ENCODE peak calls at places on chromosomes 3 and 15, in nine cellular contexts. Z, M, H, D, I, X, U, T and W are unnamed samples.

GRCh38 chr15:89910891-89911626 is 1.7 kb downstream of the ARPIN start:
- DNase-seq in Z (no peak), M (no peak), H (no peak), D (no peak), I (no peak), X (peak), U (no peak), T (no peak), W (no peak)

GRCh38 chr3:146100825-146101444 is 60.0 kb downstream of the PLOD2 start:
- DNase-seq in Z (no peak), M (no peak), H (no peak), D (no peak), I (no peak), X (no peak), U (no peak), T (no peak), W (no peak)

GRCh38 chr3:124883191-124883747 is 3.9 kb downstream of the ITGB5 start:
- DNase-seq in Z (no peak), M (no peak), H (no peak), D (no peak), I (no peak), X (no peak), U (no peak), T (no peak), W (no peak)

GRCh38 chr3:33278106-33278672 is 947 bp downstream of the FBXL2 start:
- DNase-seq in Z (no peak), M (no peak), H (peak), D (no peak), I (no peak), X (no peak), U (no peak), T (peak), W (peak)

GRCh38 chr3:13238687-13239466 is 165.6 kb upstream of the IQSEC1 start:
- DNase-seq in Z (no peak), M (no peak), H (no peak), D (no peak), I (no peak), X (no peak), U (no peak), T (no peak), W (no peak)

GRCh38 chr3:111874177-111874820 is 15.2 kb downstream of the PHLDB2 start:
- DNase-seq in Z (no peak), M (no peak), H (no peak), D (peak), I (no peak), X (no peak), U (no peak), T (peak), W (peak)

GRCh38 chr3:62527484-62527883 is 154.1 kb upstream of the FEZF2 start:
- DNase-seq in Z (no peak), M (no peak), H (no peak), D (no peak), I (no peak), X (no peak), U (no peak), T (no peak), W (no peak)

GRCh38 chr15:70466895-70467529 is 296.3 kb downstream of the UACA start:
- DNase-seq in Z (peak), M (no peak), H (peak), D (peak), I (no peak), X (peak), U (peak), T (peak), W (peak)

GRCh38 chr15:95839367-95839782 is 491.1 kb upstream of the NR2F2 start:
- DNase-seq in Z (no peak), M (no peak), H (no peak), D (no peak), I (no peak), X (no peak), U (no peak), T (no peak), W (no peak)

GRCh38 chr15:98005659-98006058 is 45.2 kb downstream of the ARRDC4 start:
- DNase-seq in Z (no peak), M (no peak), H (no peak), D (no peak), I (no peak), X (no peak), U (no peak), T (no peak), W (no peak)

GRCh38 chr15:73386886-73387506 is 18.2 kb upstream of the HCN4 start:
- DNase-seq in Z (no peak), M (no peak), H (no peak), D (no peak), I (no peak), X (no peak), U (no peak), T (no peak), W (no peak)

GRCh38 chr3:30631237-30631961 is 25.0 kb downstream of the TGFBR2 start:
- DNase-seq in Z (no peak), M (peak), H (no peak), D (peak), I (no peak), X (peak), U (no peak), T (peak), W (peak)

GRCh38 chr15:64596701-64597468 is 136.5 kb downstream of the ZNF609 start:
- DNase-seq in Z (peak), M (no peak), H (peak), D (no peak), I (no peak), X (peak), U (no peak), T (no peak), W (no peak)

GRCh38 chr15:63442080-63442479 is 60.4 kb upstream of the CA12 start:
- DNase-seq in Z (no peak), M (no peak), H (no peak), D (no peak), I (no peak), X (no peak), U (no peak), T (no peak), W (no peak)

GRCh38 chr3:194688946-194689345 is 3.3 kb downstream of the FAM43A start:
- DNase-seq in Z (no peak), M (no peak), H (no peak), D (no peak), I (no peak), X (no peak), U (no peak), T (no peak), W (no peak)

GRCh38 chr3:190291994-190292584 is 30.2 kb downstream of the CLDN1 start:
- DNase-seq in Z (no peak), M (no peak), H (no peak), D (no peak), I (no peak), X (no peak), U (no peak), T (no peak), W (no peak)

GRCh38 chr3:115359507-115359906 is 212.4 kb upstream of the ZBTB20 start:
- DNase-seq in Z (no peak), M (no peak), H (no peak), D (no peak), I (no peak), X (no peak), U (no peak), T (no peak), W (no peak)

GRCh38 chr15:49902791-49903481 is 216.1 kb downstream of the ATP8B4 start:
- DNase-seq in Z (no peak), M (no peak), H (no peak), D (no peak), I (no peak), X (no peak), U (no peak), T (no peak), W (peak)

GRCh38 chr15:40782609-40783227 is 12.9 kb downstream of the C15orf62 start:
- DNase-seq in Z (peak), M (no peak), H (peak), D (peak), I (peak), X (peak), U (no peak), T (peak), W (peak)

GRCh38 chr15:56987286-56987685 is 68.8 kb downstream of the TCF12 start:
- DNase-seq in Z (no peak), M (no peak), H (no peak), D (no peak), I (no peak), X (no peak), U (no peak), T (no peak), W (no peak)

GRCh38 chr3:179026636-179027035 is 45.0 kb downstream of the ZMAT3 start:
- DNase-seq in Z (no peak), M (no peak), H (no peak), D (no peak), I (no peak), X (no peak), U (no peak), T (no peak), W (no peak)

GRCh38 chr3:102006812-102007485 is 157.6 kb downstream of the NFKBIZ start:
- DNase-seq in Z (no peak), M (peak), H (peak), D (no peak), I (no peak), X (no peak), U (peak), T (peak), W (peak)

GRCh38 chr3:22951910-22952309 is 251.2 kb upstream of the UBE2E2 start:
- DNase-seq in Z (no peak), M (no peak), H (no peak), D (no peak), I (no peak), X (no peak), U (no peak), T (no peak), W (no peak)

GRCh38 chr15:77519540-77519939 is 98.9 kb downstream of the HMG20A start:
- DNase-seq in Z (no peak), M (no peak), H (no peak), D (no peak), I (no peak), X (no peak), U (no peak), T (no peak), W (no peak)

GRCh38 chr15:65258863-65259262 is 27.8 kb downstream of the PARP16 start:
- DNase-seq in Z (no peak), M (no peak), H (peak), D (no peak), I (no peak), X (no peak), U (no peak), T (no peak), W (no peak)

GRCh38 chr3:86229086-86229774 is 761.7 kb downstream of the VGLL3 start:
- DNase-seq in Z (no peak), M (peak), H (no peak), D (no peak), I (no peak), X (no peak), U (no peak), T (no peak), W (no peak)

GRCh38 chr15:82809308-82810060 is at the start of gene WHAMM:
- DNase-seq in Z (peak), M (peak), H (peak), D (peak), I (peak), X (peak), U (peak), T (peak), W (peak)
- TF ChIP-seq CTCF in Z (no peak), M (no peak), H (peak), D (no peak), I (no peak), X (no peak), U (peak), T (peak), W (no peak)

DNA sequence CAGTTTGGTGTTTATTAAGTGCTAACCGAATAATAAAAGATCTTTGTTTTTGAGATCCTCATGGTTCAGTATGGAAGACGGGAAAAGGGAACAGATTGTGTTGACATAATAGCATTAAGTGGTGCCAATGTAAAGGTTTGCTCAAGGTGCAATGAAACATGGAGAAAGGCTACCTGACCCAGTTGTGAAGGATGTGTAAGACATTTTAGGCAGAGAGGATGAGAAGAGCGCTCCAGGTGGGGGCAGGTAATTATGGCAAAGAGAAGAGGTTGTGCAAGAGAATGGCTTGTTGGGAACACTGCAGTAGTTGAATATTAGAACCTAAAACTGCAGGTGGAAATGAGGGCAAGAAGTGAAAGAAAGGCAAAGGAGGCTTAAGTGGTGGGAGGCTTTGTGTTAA is 140.8 kb downstream of the DIPK2A start:
- DNase-seq in Z (no peak), M (no peak), H (no peak), D (no peak), I (no peak), X (no peak), U (no peak), T (no peak), W (no peak)
- TF ChIP-seq CTCF in Z (no peak), M (no peak), H (no peak), D (no peak), I (no peak), X (no peak), U (no peak), T (no peak), W (no peak)

GRCh38 chr3:78204977-78205376 is 1165.1 kb downstream of the ROBO2 start:
- DNase-seq in Z (no peak), M (peak), H (peak), D (no peak), I (no peak), X (no peak), U (peak), T (peak), W (peak)
- TF ChIP-seq CTCF in Z (peak), M (peak), H (peak), D (no peak), I (no peak), X (no peak), U (peak), T (no peak), W (peak)

GRCh38 chr3:170301404-170301803 is 56.1 kb upstream of the SKIL start:
- DNase-seq in Z (no peak), M (no peak), H (no peak), D (no peak), I (no peak), X (peak), U (no peak), T (no peak), W (no peak)
- TF ChIP-seq CTCF in Z (no peak), M (no peak), H (no peak), D (no peak), I (no peak), X (no peak), U (no peak), T (no peak), W (no peak)